ENCODE peak calls at places on chromosomes 12 and 14, in nine cellular contexts. R is RPMI7951, V is NCI-H1092, F is KG1, L is fibroblast of the conjunctiva, T is kidney glomerular epithelial cell, Z is brain microvascular endothelial cell, A is iPS-NIHi11, Y is HFF-Myc. E is an unnamed sample.

GRCh38 chr12:25689996-25690501 is 137.0 kb upstream of the LMNTD1 start:
- DNase-seq in L (peak), V (no peak), Y (peak), T (no peak), F (no peak), Z (no peak), R (peak), A (no peak), E (peak)

GRCh38 chr12:62400135-62400534 is 66.5 kb upstream of the MON2 start:
- DNase-seq in T (no peak), Y (no peak), L (no peak), Z (no peak), R (no peak), V (no peak), A (no peak), F (no peak), E (no peak)

GRCh38 chr14:104090071-104090748 is 4.7 kb downstream of the ASPG start:
- DNase-seq in R (no peak), L (no peak), Z (no peak), T (no peak), V (no peak), A (no peak), Y (no peak), F (no peak), E (no peak)

GRCh38 chr12:104930388-104931326 is 27.4 kb downstream of the SLC41A2 start:
- DNase-seq in Z (peak), A (no peak), V (no peak), Y (no peak), F (no peak), T (peak), R (peak), L (no peak), E (peak)

GRCh38 chr14:27890259-27890658 is 876.3 kb upstream of the FOXG1 start:
- DNase-seq in R (no peak), A (no peak), Z (no peak), T (no peak), V (no peak), F (no peak), L (no peak), Y (no peak), E (no peak)

GRCh38 chr12:130227641-130228040 is 65.4 kb downstream of the FZD10 start:
- DNase-seq in L (no peak), Z (no peak), V (no peak), T (no peak), R (no peak), F (no peak), Y (no peak), A (no peak), E (no peak)

GRCh38 chr14:98952595-98953325 is 319.2 kb downstream of the BCL11B start:
- DNase-seq in A (no peak), F (no peak), T (no peak), Z (peak), R (peak), V (no peak), Y (no peak), L (peak), E (peak)

GRCh38 chr12:115354007-115354452 is 670.1 kb upstream of the TBX3 start:
- DNase-seq in F (no peak), T (peak), A (no peak), L (peak), V (no peak), Z (peak), R (peak), Y (peak), E (peak)

GRCh38 chr14:37623552-37623951 is 28.1 kb downstream of the TTC6 start:
- DNase-seq in Y (peak), F (no peak), A (no peak), V (no peak), L (peak), T (no peak), R (peak), Z (peak), E (peak)

GRCh38 chr12:1488908-1489381 is 105.4 kb downstream of the FBXL14 start:
- DNase-seq in F (no peak), A (no peak), L (no peak), R (peak), Y (peak), V (no peak), Z (no peak), T (no peak), E (peak)

GRCh38 chr12:120367252-120367923 is 1.6 kb downstream of the MSI1 start:
- DNase-seq in Y (no peak), A (peak), T (no peak), V (peak), R (no peak), Z (no peak), L (no peak), F (no peak), E (no peak)

GRCh38 chr14:52279405-52279804 is 11.9 kb downstream of the PTGDR start:
- DNase-seq in L (peak), R (peak), A (no peak), Z (peak), V (no peak), T (no peak), F (no peak), Y (no peak), E (peak)

GRCh38 chr14:38045461-38045860 is 162.2 kb upstream of the SSTR1 start:
- DNase-seq in T (no peak), R (no peak), Y (no peak), V (no peak), Z (no peak), L (no peak), F (no peak), A (no peak), E (no peak)

GRCh38 chr14:106844608-106845285 is 1318.4 kb downstream of the TMEM121 start:
- DNase-seq in F (peak), T (peak), Y (no peak), A (no peak), L (no peak), Z (no peak), R (peak), V (no peak), E (no peak)

GRCh38 chr12:46754550-46754949 is 71.2 kb downstream of the SLC38A4 start:
- DNase-seq in T (no peak), A (no peak), Z (no peak), V (no peak), Y (no peak), R (no peak), F (no peak), L (no peak), E (no peak)

GRCh38 chr14:22838631-22839041 is 2.3 kb downstream of the MMP14 start:
- DNase-seq in Y (no peak), T (no peak), V (no peak), Z (peak), R (peak), A (no peak), L (no peak), F (no peak), E (peak)

GRCh38 chr14:73272393-73272792 is 35.1 kb downstream of the PAPLN start:
- DNase-seq in L (no peak), Y (no peak), F (no peak), V (no peak), T (no peak), A (no peak), R (no peak), Z (no peak), E (no peak)

GRCh38 chr12:21659383-21659782 is 1.7 kb upstream of the LDHB start:
- DNase-seq in L (no peak), A (no peak), R (no peak), F (no peak), Z (no peak), Y (no peak), V (no peak), T (no peak), E (no peak)

GRCh38 chr14:51219473-51220448 is 20.3 kb upstream of the TMX1 start:
- DNase-seq in A (no peak), Z (peak), R (peak), V (no peak), T (peak), F (no peak), Y (no peak), L (peak), E (peak)

GRCh38 chr12:31732926-31733548 is 4.2 kb upstream of the AMN1 start:
- DNase-seq in L (peak), F (no peak), V (no peak), R (peak), T (peak), Y (peak), Z (peak), A (peak), E (peak)

GRCh38 chr12:102326987-102327386 is 129.4 kb upstream of the PMCH start:
- DNase-seq in F (no peak), Z (no peak), L (no peak), A (no peak), R (no peak), V (no peak), Y (peak), T (no peak), E (no peak)

GRCh38 chr12:110304061-110304551 is 23.1 kb downstream of the ATP2A2 start:
- DNase-seq in A (no peak), V (no peak), L (peak), R (peak), Z (no peak), Y (no peak), T (no peak), F (no peak), E (peak)

GRCh38 chr14:76937181-76938091 is 91.1 kb downstream of the IRF2BPL start:
- DNase-seq in V (peak), A (peak), R (peak), L (peak), Y (no peak), T (peak), Z (peak), F (no peak), E (peak)

GRCh38 chr12:113222730-113223531 is 1.7 kb downstream of the TPCN1 start:
- DNase-seq in L (peak), F (no peak), Y (peak), R (peak), T (peak), V (peak), Z (peak), A (no peak), E (peak)

E was measured in cardiac fibroblast.